ENCODE peak calls at places on chromosomes 4 and X, in seven cellular contexts. K is astrocyte, H is heart right ventricle, R is tibial nerve, P is Panc1, T is lower lobe of right lung, E is ascending aorta. X is an unnamed sample. For H3K4me1, the result is how much of the 10 kb centered on the place peaks cover.

GRCh38 chr4:39044947-39045734 is 12.9 kb upstream of the TMEM156 start:
- DNase-seq in K (no peak), H (peak), R (no peak), P (no peak), T (peak), E (no peak), X (no peak)

GRCh38 chr4:76723916-76724315 is 174.0 kb downstream of the SOWAHB start:
- DNase-seq in K (peak), H (no peak), R (no peak), P (no peak), T (no peak), E (no peak), X (no peak)

GRCh38 chr4:138507527-138507926 is 265.4 kb upstream of the SLC7A11 start:
- DNase-seq in K (peak), H (no peak), R (no peak), P (no peak), T (no peak), E (no peak), X (no peak)

GRCh38 chrX:9940397-9940796 is 26.8 kb upstream of the CLDN34 start:
- DNase-seq in K (peak), H (no peak), R (no peak), P (no peak), T (no peak), E (no peak), X (no peak)

GRCh38 chr4:185534850-185535761 is at the start of gene PDLIM3:
- DNase-seq in K (peak), H (peak), R (no peak), P (no peak), T (peak), E (no peak), X (no peak)

GRCh38 chr4:171751538-171751937 is 61.7 kb upstream of the GALNTL6 start:
- DNase-seq in K (no peak), H (no peak), R (no peak), P (no peak), T (no peak), E (no peak), X (no peak)

GRCh38 chr4:2256156-2256731 is 5.7 kb downstream of the MXD4 start:
- DNase-seq in K (no peak), H (peak), R (no peak), P (no peak), T (peak), E (peak), X (no peak)

GRCh38 chrX:69313622-69314290 is 148.5 kb upstream of the PJA1 start:
- DNase-seq in K (no peak), H (no peak), R (no peak), P (no peak), T (no peak), E (no peak), X (no peak)

GRCh38 chr4:110475881-110476818 is at the start of gene ENPEP:
- DNase-seq in K (no peak), H (peak), R (peak), P (no peak), T (no peak), E (no peak), X (no peak)

GRCh38 chr4:64718091-64718490 is 308.8 kb upstream of the TECRL start:
- DNase-seq in K (peak), H (no peak), R (no peak), P (no peak), T (no peak), E (no peak), X (no peak)

GRCh38 chrX:85109235-85109634 is 105.6 kb downstream of the APOOL start:
- DNase-seq in K (no peak), H (no peak), R (no peak), P (no peak), T (no peak), E (no peak), X (no peak)

GRCh38 chr4:6714954-6715353 is 1.0 kb upstream of the BLOC1S4 start:
- DNase-seq in K (no peak), H (no peak), R (no peak), P (no peak), T (no peak), E (no peak), X (no peak)

GRCh38 chrX:12360991-12361598 is 222.8 kb downstream of the FRMPD4 start:
- DNase-seq in K (peak), H (no peak), R (no peak), P (no peak), T (no peak), E (no peak), X (no peak)

GRCh38 chrX:22069586-22069985 is 37.5 kb downstream of the PHEX start:
- DNase-seq in K (no peak), H (no peak), R (no peak), P (no peak), T (no peak), E (no peak), X (no peak)

GRCh38 chr4:171378323-171378722 is 434.9 kb upstream of the GALNTL6 start:
- DNase-seq in K (peak), H (no peak), R (no peak), P (no peak), T (no peak), E (no peak), X (no peak)

GRCh38 chr4:7358100-7358735 is 76.5 kb downstream of the PSAPL1 start:
- DNase-seq in K (peak), H (peak), R (no peak), P (peak), T (no peak), E (no peak), X (no peak)

GRCh38 chrX:17826609-17827496 is 34.2 kb downstream of the RAI2 start:
- DNase-seq in K (no peak), H (no peak), R (no peak), P (no peak), T (no peak), E (no peak), X (no peak)

GRCh38 chr4:119471259-119471658 is 149.3 kb upstream of the FABP2 start:
- DNase-seq in K (no peak), H (no peak), R (no peak), P (no peak), T (no peak), E (no peak), X (no peak)

GRCh38 chr4:156293657-156294297 is 340.1 kb upstream of the CTSO start:
- DNase-seq in K (peak), H (no peak), R (no peak), P (no peak), T (no peak), E (no peak), X (no peak)

GRCh38 chr4:67522851-67523671 is 22.2 kb downstream of the CENPC start:
- DNase-seq in K (peak), H (no peak), R (no peak), P (no peak), T (no peak), E (no peak), X (no peak)

GRCh38 chrX:155086202-155086840 is 15.0 kb downstream of the BRCC3 start:
- DNase-seq in K (no peak), H (peak), R (peak), P (no peak), T (no peak), E (no peak), X (no peak)

GRCh38 chrX:153646620-153647373 is at the start of gene DUSP9:
- DNase-seq in K (no peak), H (no peak), R (no peak), P (no peak), T (peak), E (no peak), X (no peak)
- H3K4me3 ChIP-seq in K (no peak), H (peak), R (peak), P (peak), T (peak), E (peak), X (peak)

GRCh38 chr4:102535398-102536082 is 34.4 kb downstream of the NFKB1 start:
- DNase-seq in K (peak), H (no peak), R (no peak), P (no peak), T (no peak), E (no peak), X (no peak)

GRCh38 chr4:102531441-102531840 is 30.3 kb downstream of the NFKB1 start:
- DNase-seq in K (peak), H (no peak), R (no peak), P (no peak), T (no peak), E (no peak), X (no peak)

GRCh38 chr4:102533916-102534315 is 32.8 kb downstream of the NFKB1 start:
- DNase-seq in K (no peak), H (no peak), R (no peak), P (no peak), T (no peak), E (no peak), X (no peak)

GRCh38 chr4:102534845-102535244 is 33.7 kb downstream of the NFKB1 start:
- DNase-seq in K (no peak), H (no peak), R (no peak), P (no peak), T (no peak), E (no peak), X (no peak)

GRCh38 chr4:102533348-102533747 is 32.2 kb downstream of the NFKB1 start:
- DNase-seq in K (no peak), H (no peak), R (no peak), P (no peak), T (no peak), E (no peak), X (no peak)
- H3K4me1 ChIP-seq in K (under half), H (under half), R (under half), P (under half), T (under half), E (under half), X (under half)

DNA sequence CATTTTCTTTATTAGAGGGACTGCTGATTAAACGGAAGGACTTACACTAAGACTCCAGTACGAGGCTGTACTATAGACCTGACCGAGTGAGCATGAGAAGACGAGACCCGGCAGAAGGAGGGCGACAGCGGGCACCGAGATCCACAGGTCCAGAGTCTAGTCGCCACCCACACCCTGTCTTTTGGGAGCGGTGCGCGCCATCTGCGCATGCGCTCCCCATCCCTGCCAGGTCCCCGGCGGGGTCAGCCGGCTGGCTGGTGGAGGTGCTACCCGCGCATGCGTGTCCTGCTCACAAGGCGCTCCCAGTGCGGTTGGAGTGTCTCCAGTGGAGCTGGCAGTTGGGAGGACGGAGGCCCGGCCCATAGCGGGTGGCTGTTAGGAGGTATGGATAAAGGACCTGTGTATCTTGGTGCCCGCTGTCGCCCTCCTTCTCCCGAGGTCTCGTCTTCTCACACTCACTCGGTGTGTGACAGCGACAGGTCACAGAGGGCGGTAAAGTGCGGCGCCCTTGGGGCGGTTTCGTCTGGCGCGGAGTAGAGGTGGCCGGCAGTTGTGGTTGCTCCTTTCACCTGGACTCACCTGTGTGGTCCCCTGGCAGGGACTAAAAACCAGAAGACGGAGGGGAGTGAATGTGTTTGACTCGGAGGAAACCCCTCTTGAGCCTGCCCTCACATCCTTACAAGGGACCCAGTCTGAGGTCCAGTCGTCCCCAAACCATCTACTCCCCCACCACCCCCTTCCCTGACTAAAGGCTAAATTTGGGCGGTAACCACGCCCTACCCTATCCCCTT is 7.6 kb upstream of the HSD17B10 start:
- DNase-seq in K (peak), H (peak), R (peak), P (no peak), T (peak), E (peak), X (peak)
- H3K27ac ChIP-seq in K (no peak), H (peak), R (no peak), P (peak), T (peak), E (peak), X (no peak)

GRCh38 chrX:1502853-1503252 is 34.1 kb downstream of the P2RY8 start:
- DNase-seq in K (no peak), H (no peak), R (no peak), P (no peak), T (no peak), E (no peak), X (no peak)
- H3K4me3 ChIP-seq in K (no peak), H (no peak), R (no peak), P (no peak), T (no peak), E (no peak), X (no peak)

DNA sequence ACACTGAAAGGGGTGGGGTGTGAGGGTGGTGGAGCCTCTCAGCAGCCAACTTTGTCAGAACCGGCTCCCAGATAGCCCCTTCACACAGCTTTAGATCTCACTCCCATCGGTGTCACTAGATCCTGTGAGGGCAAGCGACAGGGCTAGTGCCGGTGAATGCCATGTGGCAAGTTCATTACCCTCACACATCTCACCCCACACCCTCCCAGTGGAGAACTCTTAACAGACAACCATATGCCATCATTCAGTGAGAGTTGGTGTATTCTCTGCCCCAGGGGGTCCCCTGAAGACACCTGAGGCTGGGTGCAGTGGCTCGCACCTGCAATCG is 15.3 kb downstream of the SEPTIN6 start:
- DNase-seq in K (no peak), H (no peak), R (no peak), P (no peak), T (no peak), E (no peak), X (no peak)
- H3K4me1 ChIP-seq in K (under half), H (under half), R (under half), P (under half), T (under half), E (under half), X (under half)

DNA sequence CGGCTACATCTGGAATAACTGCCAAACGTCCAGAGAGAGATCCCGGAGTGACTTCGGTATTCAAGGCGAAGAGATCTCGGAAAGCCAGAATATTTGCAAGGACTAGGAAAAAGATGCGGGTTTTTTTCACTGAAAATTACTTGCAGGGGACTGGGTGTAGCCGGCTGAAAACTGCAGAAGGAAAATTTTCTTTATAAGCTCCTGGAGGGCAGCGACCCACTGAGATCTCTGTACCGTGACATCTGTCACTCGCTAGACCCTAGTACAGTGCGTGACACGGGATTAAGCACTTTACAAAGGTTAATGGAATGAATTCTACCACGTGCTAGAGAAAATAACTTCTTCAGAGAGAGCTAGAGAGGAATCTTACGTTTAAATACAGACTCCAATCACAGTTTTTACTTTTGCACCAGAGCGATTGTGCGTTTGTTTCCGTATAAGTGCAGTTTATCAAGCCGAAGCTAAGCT is 1.1 kb upstream of the LCORL start:
- DNase-seq in K (no peak), H (no peak), R (no peak), P (no peak), T (no peak), E (no peak), X (no peak)
- H3K27ac ChIP-seq in K (no peak), H (peak), R (peak), P (no peak), T (peak), E (peak), X (no peak)

GRCh38 chr4:41719417-41719816 is 29.1 kb downstream of the PHOX2B start:
- DNase-seq in K (no peak), H (no peak), R (no peak), P (no peak), T (no peak), E (no peak), X (no peak)
- H3K4me3 ChIP-seq in K (no peak), H (no peak), R (no peak), P (no peak), T (no peak), E (no peak), X (no peak)

DNA sequence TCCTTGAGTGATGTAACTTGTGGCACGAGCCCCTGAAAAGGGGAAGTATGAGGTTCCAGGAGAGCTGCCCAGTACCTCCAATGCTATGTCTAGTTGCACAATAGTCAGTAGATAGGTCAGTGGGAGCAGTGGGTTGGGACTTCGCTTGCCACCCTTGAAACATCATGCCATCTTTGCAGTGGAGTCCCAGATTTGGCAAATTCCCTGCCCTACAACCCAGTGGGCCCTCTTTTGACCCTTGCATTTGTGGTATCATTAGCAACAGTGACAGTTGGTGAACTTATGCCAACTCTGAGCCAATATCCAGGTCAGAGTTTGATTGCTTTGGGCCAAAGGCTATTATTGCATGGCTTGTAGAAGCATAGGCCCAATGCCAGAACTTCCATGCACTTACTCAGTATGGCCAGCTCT is 12.3 kb downstream of the FHL1 start:
- DNase-seq in K (no peak), H (no peak), R (no peak), P (no peak), T (no peak), E (no peak), X (no peak)
- H3K4me1 ChIP-seq in K (under half), H (under half), R (under half), P (under half), T (under half), E (under half), X (under half)

GRCh38 chr4:57100979-57101629 is 9.1 kb downstream of the IGFBP7 start:
- DNase-seq in K (no peak), H (no peak), R (no peak), P (no peak), T (no peak), E (no peak), X (no peak)
- H3K27ac ChIP-seq in K (peak), H (peak), R (peak), P (no peak), T (no peak), E (peak), X (no peak)

GRCh38 chr4:87497141-87497540 is 32.0 kb downstream of the SPARCL1 start:
- DNase-seq in K (no peak), H (no peak), R (no peak), P (no peak), T (no peak), E (no peak), X (no peak)

GRCh38 chr4:87497586-87497985 is 31.6 kb downstream of the SPARCL1 start:
- DNase-seq in K (no peak), H (no peak), R (no peak), P (no peak), T (no peak), E (no peak), X (no peak)

GRCh38 chr4:87499415-87500106 is 29.6 kb downstream of the SPARCL1 start:
- DNase-seq in K (no peak), H (no peak), R (no peak), P (no peak), T (no peak), E (no peak), X (no peak)

GRCh38 chr4:87500107-87500462 is 29.1 kb downstream of the SPARCL1 start:
- DNase-seq in K (no peak), H (no peak), R (no peak), P (no peak), T (no peak), E (no peak), X (no peak)

DNA sequence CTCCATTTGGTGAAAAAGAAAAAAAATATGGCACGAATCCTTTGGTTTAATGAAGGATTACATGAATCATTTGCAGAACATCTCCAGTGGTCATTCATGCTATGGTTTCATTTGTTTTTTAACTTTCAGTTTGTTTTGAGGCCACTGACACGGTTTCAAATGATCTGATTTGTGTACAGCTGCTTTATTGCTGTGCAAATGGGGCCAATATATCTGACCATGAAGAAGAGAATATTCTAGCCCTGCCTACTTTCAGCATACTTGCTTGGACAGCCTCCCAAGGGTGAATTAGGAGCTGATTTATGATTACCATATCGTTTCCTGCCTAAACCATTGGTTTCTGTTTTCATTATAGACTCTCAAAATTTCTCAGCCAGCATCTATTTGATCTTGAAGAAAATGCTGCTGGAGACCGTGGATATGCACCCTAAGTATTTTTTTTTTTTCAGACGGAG is 30.7 kb downstream of the SPARCL1 start:
- DNase-seq in K (peak), H (no peak), R (no peak), P (no peak), T (no peak), E (no peak), X (no peak)
- H3K4me3 ChIP-seq in K (no peak), H (no peak), R (peak), P (no peak), T (no peak), E (peak), X (no peak)